ENCODE peak calls at places on chromosomes 5 and 9, in six cellular contexts. C is NCI-H524 treated with DMSO at 0.1 percent for 48 hours; K is stimulated activated CD4-positive, alpha-beta T cell treated with anti-CD3 and anti-CD28 coated beads, Interleukin-4, amount 100 ng/mL, for 4 hours; M is DMS 273 treated with DMSO at 0.1 percent for 48 hours; B is brain microvascular endothelial cell; O is effector CD4-positive, alpha-beta T cell. W is an unnamed sample.

GRCh38 chr5:150059623-150060022 is 26.7 kb downstream of the CSF1R start:
- DNase-seq in C (no peak), K (no peak), M (no peak), B (no peak), O (no peak), W (no peak)

GRCh38 chr5:78634634-78635033 is 13.9 kb downstream of the LHFPL2 start:
- DNase-seq in C (no peak), K (no peak), M (no peak), B (no peak), O (no peak), W (no peak)

GRCh38 chr5:63553069-63553468 is 409.2 kb downstream of the HTR1A start:
- DNase-seq in C (no peak), K (no peak), M (no peak), B (no peak), O (no peak), W (peak)

GRCh38 chr9:89362647-89363310 is 44.5 kb downstream of the SECISBP2 start:
- DNase-seq in C (no peak), K (no peak), M (no peak), B (no peak), O (no peak), W (no peak)

GRCh38 chr5:67465556-67466206 is 269.1 kb upstream of the CD180 start:
- DNase-seq in C (no peak), K (no peak), M (no peak), B (no peak), O (no peak), W (no peak)

GRCh38 chr5:92543246-92543645 is 1037.8 kb downstream of the NR2F1-AS1 start:
- DNase-seq in C (no peak), K (no peak), M (no peak), B (no peak), O (no peak), W (no peak)

GRCh38 chr5:93010626-93011025 is 570.4 kb downstream of the NR2F1-AS1 start:
- DNase-seq in C (no peak), K (no peak), M (no peak), B (no peak), O (no peak), W (no peak)

GRCh38 chr5:2981035-2981434 is 229.6 kb upstream of the IRX2 start:
- DNase-seq in C (no peak), K (no peak), M (no peak), B (no peak), O (no peak), W (no peak)

GRCh38 chr5:85823462-85824426 is 794.0 kb upstream of the COX7C start:
- DNase-seq in C (no peak), K (no peak), M (no peak), B (no peak), O (no peak), W (no peak)

GRCh38 chr9:93059097-93059959 is 827 bp downstream of the SUSD3 start:
- DNase-seq in C (no peak), K (peak), M (no peak), B (no peak), O (no peak), W (no peak)

GRCh38 chr9:103355000-103355399 is 359.9 kb downstream of the CYLC2 start:
- DNase-seq in C (no peak), K (no peak), M (no peak), B (no peak), O (no peak), W (no peak)

GRCh38 chr9:80932181-80932580 is 757.2 kb downstream of the TLE1 start:
- DNase-seq in C (no peak), K (no peak), M (no peak), B (peak), O (no peak), W (no peak)

GRCh38 chr9:136865768-136866103 is 372 bp downstream of the EDF1 start:
- DNase-seq in C (no peak), K (no peak), M (no peak), B (no peak), O (no peak), W (no peak)

GRCh38 chr5:2660305-2660704 is 91.2 kb downstream of the IRX2 start:
- DNase-seq in C (no peak), K (no peak), M (no peak), B (no peak), O (no peak), W (no peak)

GRCh38 chr9:4973902-4974301 is 11.2 kb upstream of the JAK2 start:
- DNase-seq in C (no peak), K (no peak), M (no peak), B (no peak), O (no peak), W (no peak)

GRCh38 chr5:673837-674629 is 19.1 kb downstream of the TPPP start:
- DNase-seq in C (no peak), K (no peak), M (no peak), B (no peak), O (no peak), W (no peak)

GRCh38 chr9:108756746-108757490 is 98.9 kb downstream of the ACTL7B start:
- DNase-seq in C (no peak), K (no peak), M (no peak), B (no peak), O (no peak), W (peak)

GRCh38 chr5:110880413-110880812 is 141.6 kb downstream of the SLC25A46 start:
- DNase-seq in C (no peak), K (no peak), M (no peak), B (peak), O (no peak), W (peak)

GRCh38 chr5:15521349-15521937 is 21.5 kb downstream of the FBXL7 start:
- DNase-seq in C (no peak), K (no peak), M (no peak), B (peak), O (no peak), W (no peak)

GRCh38 chr5:122183795-122184185 is 54.4 kb downstream of the ZNF474 start:
- DNase-seq in C (no peak), K (no peak), M (no peak), B (no peak), O (no peak), W (no peak)

W was measured in foreskin keratinocyte.